ENCODE peak calls at places on chromosomes 16 and 17, in five cellular contexts. One of them, this sample, is unnamed.

GRCh38 chr16:23700509-23700908 is 12.5 kb downstream of the ERN2 start:
- DNase-seq in neuronal stem cell: no peak
- DNase-seq in H1: no peak
- DNase-seq in mesenchymal stem cell: no peak
- DNase-seq in IMR-90: no peak
- DNase-seq in this sample: peak

GRCh38 chr16:29745126-29745852 is 501 bp downstream of the C16orf54 start:
- DNase-seq in neuronal stem cell: no peak
- DNase-seq in mesenchymal stem cell: no peak
- DNase-seq in H1: no peak
- DNase-seq in IMR-90: no peak
- DNase-seq in this sample: no peak

GRCh38 chr16:84548971-84549844 is 44.7 kb upstream of the MEAK7 start:
- DNase-seq in H1: no peak
- DNase-seq in IMR-90: no peak
- DNase-seq in neuronal stem cell: no peak
- DNase-seq in mesenchymal stem cell: peak
- DNase-seq in this sample: no peak

GRCh38 chr17:81291662-81292061 is 3.4 kb downstream of the SLC38A10 start:
- DNase-seq in H1: peak
- DNase-seq in IMR-90: peak
- DNase-seq in neuronal stem cell: no peak
- DNase-seq in mesenchymal stem cell: peak
- DNase-seq in this sample: peak

GRCh38 chr17:79791354-79792123 is 5.3 kb downstream of the CBX8 start:
- DNase-seq in IMR-90: no peak
- DNase-seq in neuronal stem cell: no peak
- DNase-seq in H1: no peak
- DNase-seq in mesenchymal stem cell: no peak
- DNase-seq in this sample: peak

GRCh38 chr17:49575524-49576120 is at the start of gene NXPH3:
- DNase-seq in H1: no peak
- DNase-seq in mesenchymal stem cell: peak
- DNase-seq in IMR-90: peak
- DNase-seq in neuronal stem cell: peak
- DNase-seq in this sample: peak

GRCh38 chr17:4230142-4230541 is 33.6 kb downstream of the ANKFY1 start:
- DNase-seq in neuronal stem cell: no peak
- DNase-seq in mesenchymal stem cell: peak
- DNase-seq in H1: no peak
- DNase-seq in IMR-90: peak
- DNase-seq in this sample: no peak

GRCh38 chr16:85090166-85090565 is 22.1 kb downstream of the CIBAR2 start:
- DNase-seq in neuronal stem cell: no peak
- DNase-seq in H1: no peak
- DNase-seq in mesenchymal stem cell: no peak
- DNase-seq in IMR-90: peak
- DNase-seq in this sample: no peak

GRCh38 chr17:7493941-7494340 is 9.8 kb downstream of the POLR2A start:
- DNase-seq in mesenchymal stem cell: no peak
- DNase-seq in neuronal stem cell: no peak
- DNase-seq in IMR-90: no peak
- DNase-seq in H1: no peak
- DNase-seq in this sample: no peak

GRCh38 chr17:6346387-6346786 is 88.5 kb downstream of the AIPL1 start:
- DNase-seq in neuronal stem cell: no peak
- DNase-seq in IMR-90: no peak
- DNase-seq in H1: no peak
- DNase-seq in mesenchymal stem cell: no peak
- DNase-seq in this sample: no peak

GRCh38 chr16:89314357-89314756 is 96.9 kb downstream of the ZNF778 start:
- DNase-seq in mesenchymal stem cell: no peak
- DNase-seq in H1: no peak
- DNase-seq in IMR-90: no peak
- DNase-seq in neuronal stem cell: no peak
- DNase-seq in this sample: no peak

GRCh38 chr16:29974291-29975133 is 844 bp downstream of the TAOK2 start:
- DNase-seq in neuronal stem cell: no peak
- DNase-seq in mesenchymal stem cell: peak
- DNase-seq in H1: no peak
- DNase-seq in IMR-90: peak
- DNase-seq in this sample: no peak

GRCh38 chr16:22130528-22130927 is 31.8 kb upstream of the SDR42E2 start:
- DNase-seq in neuronal stem cell: no peak
- DNase-seq in IMR-90: no peak
- DNase-seq in mesenchymal stem cell: no peak
- DNase-seq in H1: no peak
- DNase-seq in this sample: no peak

GRCh38 chr16:762595-763268 is 2.2 kb downstream of the MSLN start:
- DNase-seq in H1: no peak
- DNase-seq in IMR-90: no peak
- DNase-seq in neuronal stem cell: no peak
- DNase-seq in mesenchymal stem cell: no peak
- DNase-seq in this sample: no peak

GRCh38 chr17:59367657-59368045 is 36.2 kb downstream of the YPEL2 start:
- DNase-seq in IMR-90: no peak
- DNase-seq in neuronal stem cell: no peak
- DNase-seq in H1: no peak
- DNase-seq in mesenchymal stem cell: peak
- DNase-seq in this sample: no peak

GRCh38 chr17:7190276-7190917 is 11.2 kb upstream of the ASGR1 start:
- DNase-seq in H1: no peak
- DNase-seq in mesenchymal stem cell: no peak
- DNase-seq in neuronal stem cell: no peak
- DNase-seq in IMR-90: no peak
- DNase-seq in this sample: peak

GRCh38 chr17:49104511-49105074 is 28.0 kb upstream of the B4GALNT2 start:
- DNase-seq in IMR-90: peak
- DNase-seq in H1: no peak
- DNase-seq in neuronal stem cell: no peak
- DNase-seq in mesenchymal stem cell: peak
- DNase-seq in this sample: no peak

GRCh38 chr17:73822371-73822770 is 178.1 kb upstream of the SDK2 start:
- DNase-seq in mesenchymal stem cell: no peak
- DNase-seq in IMR-90: no peak
- DNase-seq in neuronal stem cell: no peak
- DNase-seq in H1: no peak
- DNase-seq in this sample: no peak

GRCh38 chr17:32536736-32537646 is 50.2 kb downstream of the CDK5R1 start:
- DNase-seq in mesenchymal stem cell: peak
- DNase-seq in IMR-90: peak
- DNase-seq in H1: no peak
- DNase-seq in neuronal stem cell: no peak
- DNase-seq in this sample: no peak

GRCh38 chr16:74837056-74837455 is 62.4 kb upstream of the FA2H start:
- DNase-seq in H1: no peak
- DNase-seq in neuronal stem cell: no peak
- DNase-seq in IMR-90: no peak
- DNase-seq in mesenchymal stem cell: no peak
- DNase-seq in this sample: no peak

GRCh38 chr16:86059253-86060171 is 160.6 kb downstream of the IRF8 start:
- DNase-seq in mesenchymal stem cell: peak
- DNase-seq in H1: no peak
- DNase-seq in IMR-90: peak
- DNase-seq in neuronal stem cell: no peak
- DNase-seq in this sample: no peak

GRCh38 chr17:45361451-45361850 is 44.6 kb upstream of the MAP3K14 start:
- DNase-seq in H1: no peak
- DNase-seq in neuronal stem cell: no peak
- DNase-seq in IMR-90: no peak
- DNase-seq in mesenchymal stem cell: no peak
- DNase-seq in this sample: peak

GRCh38 chr16:72537684-72538083 is 365.7 kb upstream of the PMFBP1 start:
- DNase-seq in mesenchymal stem cell: peak
- DNase-seq in H1: no peak
- DNase-seq in IMR-90: peak
- DNase-seq in neuronal stem cell: no peak
- DNase-seq in this sample: no peak

GRCh38 chr17:47275245-47275984 is 21.8 kb downstream of the ITGB3 start:
- DNase-seq in mesenchymal stem cell: peak
- DNase-seq in IMR-90: peak
- DNase-seq in neuronal stem cell: peak
- DNase-seq in H1: no peak
- DNase-seq in this sample: peak

GRCh38 chr17:47277921-47278320 is 24.3 kb downstream of the ITGB3 start:
- DNase-seq in IMR-90: peak
- DNase-seq in H1: no peak
- DNase-seq in neuronal stem cell: no peak
- DNase-seq in mesenchymal stem cell: no peak
- DNase-seq in this sample: no peak

GRCh38 chr17:47278561-47278960 is 24.9 kb downstream of the ITGB3 start:
- DNase-seq in mesenchymal stem cell: no peak
- DNase-seq in IMR-90: no peak
- DNase-seq in neuronal stem cell: no peak
- DNase-seq in H1: no peak
- DNase-seq in this sample: no peak

GRCh38 chr17:47276444-47276843 is 22.8 kb downstream of the ITGB3 start:
- DNase-seq in mesenchymal stem cell: no peak
- DNase-seq in IMR-90: no peak
- DNase-seq in neuronal stem cell: no peak
- DNase-seq in H1: no peak
- DNase-seq in this sample: no peak

GRCh38 chr17:47276868-47277267 is 23.2 kb downstream of the ITGB3 start:
- DNase-seq in mesenchymal stem cell: peak
- DNase-seq in IMR-90: peak
- DNase-seq in neuronal stem cell: no peak
- DNase-seq in H1: no peak
- DNase-seq in this sample: peak
- H3K4me2 ChIP-seq in mesenchymal stem cell: no peak
- H3K4me2 ChIP-seq in IMR-90: no peak
- H3K4me2 ChIP-seq in neuronal stem cell: no peak
- H3K4me2 ChIP-seq in H1: peak
- H3K4me2 ChIP-seq in this sample: no peak

GRCh38 chr17:43663383-43663782 is 1.7 kb upstream of the MEOX1 start:
- DNase-seq in H1: no peak
- DNase-seq in neuronal stem cell: no peak
- DNase-seq in mesenchymal stem cell: no peak
- DNase-seq in IMR-90: no peak
- DNase-seq in this sample: no peak

GRCh38 chr17:43662432-43663141 is 865 bp upstream of the MEOX1 start:
- DNase-seq in neuronal stem cell: no peak
- DNase-seq in H1: no peak
- DNase-seq in IMR-90: no peak
- DNase-seq in mesenchymal stem cell: no peak
- DNase-seq in this sample: no peak

GRCh38 chr17:43665387-43666101 is 3.8 kb upstream of the MEOX1 start:
- DNase-seq in mesenchymal stem cell: no peak
- DNase-seq in neuronal stem cell: no peak
- DNase-seq in IMR-90: no peak
- DNase-seq in H1: no peak
- DNase-seq in this sample: no peak

GRCh38 chr17:43664096-43664495 is 2.4 kb upstream of the MEOX1 start:
- DNase-seq in neuronal stem cell: no peak
- DNase-seq in mesenchymal stem cell: no peak
- DNase-seq in IMR-90: no peak
- DNase-seq in H1: no peak
- DNase-seq in this sample: no peak

DNA sequence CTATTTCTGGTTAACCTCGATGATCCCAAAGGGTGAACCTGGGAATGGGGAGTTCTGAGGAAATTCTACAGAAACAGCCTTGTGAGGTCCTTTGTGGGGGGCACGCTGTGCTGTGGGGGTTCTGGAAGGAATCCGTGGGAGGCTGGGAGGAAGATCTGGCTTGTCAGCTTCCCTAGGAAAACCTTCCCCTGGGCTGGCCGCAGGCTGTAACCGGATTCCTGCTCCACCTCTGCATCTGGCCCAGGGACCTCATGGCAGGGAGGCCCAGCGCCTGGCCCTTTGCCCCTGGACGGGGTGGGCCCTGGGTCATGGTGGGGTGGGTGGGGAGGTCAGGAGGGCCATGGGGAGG is 3.3 kb upstream of the MEOX1 start:
- DNase-seq in H1: no peak
- DNase-seq in neuronal stem cell: no peak
- DNase-seq in mesenchymal stem cell: no peak
- DNase-seq in IMR-90: no peak
- DNase-seq in this sample: no peak
- H3K14ac ChIP-seq in H1: no peak
- H3K14ac ChIP-seq in neuronal stem cell: no peak
- H3K14ac ChIP-seq in mesenchymal stem cell: no peak
- H3K14ac ChIP-seq in IMR-90: no peak
- H3K14ac ChIP-seq in this sample: no peak

DNA sequence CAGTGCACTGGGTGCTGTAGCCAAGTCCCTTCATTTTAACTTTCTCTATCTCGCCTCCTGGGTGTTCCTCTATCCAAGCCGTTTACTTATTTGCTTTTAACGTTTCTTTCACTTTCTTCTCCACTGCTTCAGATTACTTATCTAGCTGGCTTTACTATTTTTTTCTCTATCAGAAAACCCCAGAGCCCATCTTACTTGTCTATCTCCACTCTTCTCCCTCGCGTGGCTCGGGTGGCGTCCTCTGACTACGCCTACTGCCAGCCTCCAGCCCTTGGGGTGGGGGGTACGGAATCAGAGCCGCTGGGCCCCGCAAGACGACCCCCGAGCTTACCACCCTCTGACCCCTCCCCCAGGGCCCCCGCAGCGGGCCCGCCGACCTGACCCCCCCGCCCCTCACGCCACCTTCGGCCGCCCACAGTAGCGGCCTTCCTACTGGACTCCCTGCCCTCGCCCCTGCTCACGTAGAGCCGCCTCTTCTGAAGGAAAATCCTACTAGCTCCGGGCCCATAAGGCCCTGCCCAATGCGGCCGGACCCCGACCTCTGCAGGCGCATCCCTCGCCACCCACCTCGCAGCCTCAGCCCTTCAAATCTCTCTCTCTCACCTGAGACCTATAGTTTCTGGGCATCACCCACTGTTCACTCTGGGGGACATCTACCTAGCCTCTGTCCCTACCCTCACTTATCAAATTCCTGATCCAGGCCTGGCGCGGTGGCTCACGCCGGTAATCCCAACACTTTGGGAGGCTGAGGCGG is 1.0 kb upstream of the SLC12A4 start:
- DNase-seq in IMR-90: no peak
- DNase-seq in H1: no peak
- DNase-seq in mesenchymal stem cell: peak
- DNase-seq in neuronal stem cell: peak
- DNase-seq in this sample: peak
- H3K4me2 ChIP-seq in IMR-90: peak
- H3K4me2 ChIP-seq in H1: peak
- H3K4me2 ChIP-seq in mesenchymal stem cell: peak
- H3K4me2 ChIP-seq in neuronal stem cell: peak
- H3K4me2 ChIP-seq in this sample: peak

GRCh38 chr17:57898487-57899311 is 48.9 kb upstream of the MRPS23 start:
- DNase-seq in IMR-90: peak
- DNase-seq in mesenchymal stem cell: peak
- DNase-seq in neuronal stem cell: peak
- DNase-seq in H1: peak
- DNase-seq in this sample: peak
- H3K14ac ChIP-seq in IMR-90: peak
- H3K14ac ChIP-seq in mesenchymal stem cell: peak
- H3K14ac ChIP-seq in neuronal stem cell: peak
- H3K14ac ChIP-seq in H1: no peak
- H3K14ac ChIP-seq in this sample: peak

GRCh38 chr16:64864232-64864803 is 257.5 kb downstream of the CDH11 start:
- DNase-seq in IMR-90: peak
- DNase-seq in H1: no peak
- DNase-seq in mesenchymal stem cell: peak
- DNase-seq in neuronal stem cell: no peak
- DNase-seq in this sample: no peak
- H3K4me2 ChIP-seq in IMR-90: peak
- H3K4me2 ChIP-seq in H1: no peak
- H3K4me2 ChIP-seq in mesenchymal stem cell: peak
- H3K4me2 ChIP-seq in neuronal stem cell: no peak
- H3K4me2 ChIP-seq in this sample: no peak

This sample was measured in H9.